ENCODE peak calls at places on chromosome 7, in seven cellular contexts. Y, U, F, H, E, W and I are unnamed samples.
A peak's percentile ranks its signal among the peaks of the same experiment; 100 is the strongest.

GRCh38 chr7:24881622-24882021 is 98.4 kb downstream of the OSBPL3 start:
- DNase-seq in Y (no peak), U (no peak), F (no peak), H (no peak), E (no peak), W (no peak), I (no peak)

GRCh38 chr7:132225216-132226030 is 350.8 kb downstream of the PLXNA4 start:
- DNase-seq in Y (no peak), U (no peak), F (no peak), H (no peak), E (no peak), W (no peak), I (no peak)

GRCh38 chr7:155597753-155598140 is 46.7 kb upstream of the RBM33 start:
- DNase-seq in Y (no peak), U (no peak), F (no peak), H (no peak), E (no peak), W (no peak), I (no peak)

GRCh38 chr7:103524042-103524907 is 78.3 kb upstream of the SLC26A5 start:
- DNase-seq in Y (peak; percentile 17), U (no peak), F (no peak), H (no peak), E (no peak), W (peak; percentile 18), I (peak; percentile 1)

GRCh38 chr7:100888529-100888987 is 957 bp downstream of the UFSP1 start:
- DNase-seq in Y (no peak), U (no peak), F (no peak), H (no peak), E (no peak), W (no peak), I (no peak)

GRCh38 chr7:42457663-42458062 is 220.7 kb upstream of the GLI3 start:
- DNase-seq in Y (no peak), U (no peak), F (no peak), H (no peak), E (no peak), W (no peak), I (no peak)

GRCh38 chr7:131066635-131067034 is 261.0 kb upstream of the MKLN1 start:
- DNase-seq in Y (no peak), U (no peak), F (no peak), H (no peak), E (no peak), W (no peak), I (no peak)

GRCh38 chr7:154789404-154789803 is 213.5 kb downstream of the PAXIP1 start:
- DNase-seq in Y (no peak), U (no peak), F (peak; percentile 23), H (no peak), E (peak; percentile 40), W (no peak), I (no peak)

GRCh38 chr7:150334108-150334507 is 7.3 kb downstream of the RARRES2 start:
- DNase-seq in Y (no peak), U (no peak), F (no peak), H (no peak), E (no peak), W (no peak), I (no peak)

GRCh38 chr7:140176271-140176701 is 497 bp downstream of the KDM7A start:
- DNase-seq in Y (no peak), U (peak; percentile 8), F (no peak), H (no peak), E (no peak), W (peak; percentile 21), I (no peak)

GRCh38 chr7:41319601-41320000 is 383.3 kb downstream of the INHBA start:
- DNase-seq in Y (no peak), U (no peak), F (no peak), H (no peak), E (no peak), W (no peak), I (no peak)

GRCh38 chr7:157437519-157438061 is 100.8 kb downstream of the DNAJB6 start:
- DNase-seq in Y (no peak), U (no peak), F (no peak), H (no peak), E (peak; percentile 45), W (no peak), I (no peak)

GRCh38 chr7:129831424-129832058 is 121.2 kb downstream of the UBE2H start:
- DNase-seq in Y (peak; percentile 75), U (no peak), F (no peak), H (no peak), E (no peak), W (no peak), I (no peak)

GRCh38 chr7:107744345-107744750 is 406 bp downstream of the CBLL1 start:
- DNase-seq in Y (no peak), U (no peak), F (no peak), H (no peak), E (no peak), W (no peak), I (peak; percentile 13)

GRCh38 chr7:1058821-1059199 is 14.5 kb downstream of the GPR146 start:
- DNase-seq in Y (no peak), U (no peak), F (no peak), H (no peak), E (peak; percentile 88), W (no peak), I (no peak)

GRCh38 chr7:41679566-41679965 is 23.3 kb downstream of the INHBA start:
- DNase-seq in Y (no peak), U (no peak), F (no peak), H (no peak), E (no peak), W (no peak), I (no peak)

GRCh38 chr7:152464312-152465117 is 28.7 kb upstream of the KMT2C start:
- DNase-seq in Y (peak; percentile 70), U (peak; percentile 51), F (peak; percentile 78), H (peak; percentile 66), E (peak; percentile 96), W (peak; percentile 85), I (peak; percentile 37)

GRCh38 chr7:4894482-4894881 is 11.0 kb upstream of the RADIL start:
- DNase-seq in Y (no peak), U (no peak), F (no peak), H (no peak), E (no peak), W (no peak), I (no peak)

GRCh38 chr7:43869898-43870240 is 552 bp upstream of the MRPS24 start:
- DNase-seq in Y (peak; percentile 86), U (no peak), F (no peak), H (no peak), E (peak; percentile 89), W (no peak), I (no peak)

GRCh38 chr7:117053407-117053806 is 100.1 kb downstream of the ST7 start:
- DNase-seq in Y (no peak), U (no peak), F (no peak), H (no peak), E (no peak), W (no peak), I (no peak)